ENCODE peak calls at places on chromosomes 3 and 15, in nine cellular contexts. T, S, G, V, Q, D, Y, O and U are unnamed samples.

GRCh38 chr15:65286069-65286703 is 497 bp downstream of the PARP16 start:
- DNase-seq in T (peak; percentile 9), S (no peak), G (no peak), V (no peak), Q (peak; percentile 41), D (no peak), Y (no peak), O (peak; percentile 59), U (no peak)

GRCh38 chr15:70672081-70672480 is 91.3 kb downstream of the UACA start:
- DNase-seq in T (no peak), S (no peak), G (no peak), V (no peak), Q (no peak), D (no peak), Y (no peak), O (no peak), U (no peak)

GRCh38 chr3:197426161-197426566 is 127.8 kb upstream of the DLG1 start:
- DNase-seq in T (peak; percentile 36), S (no peak), G (peak; percentile 22), V (peak; percentile 17), Q (no peak), D (no peak), Y (no peak), O (no peak), U (no peak)

GRCh38 chr3:188037965-188038581 is 115.9 kb upstream of the LPP start:
- DNase-seq in T (no peak), S (no peak), G (no peak), V (peak; percentile 68), Q (no peak), D (no peak), Y (no peak), O (peak; percentile 57), U (no peak)

GRCh38 chr3:131394400-131394799 is 12.8 kb downstream of the NUDT16 start:
- DNase-seq in T (no peak), S (no peak), G (no peak), V (no peak), Q (no peak), D (no peak), Y (no peak), O (no peak), U (peak; percentile 48)

GRCh38 chr3:71271616-71272015 is 311.9 kb downstream of the FOXP1 start:
- DNase-seq in T (no peak), S (no peak), G (no peak), V (no peak), Q (no peak), D (no peak), Y (no peak), O (no peak), U (no peak)

GRCh38 chr15:90212221-90213079 is 11.3 kb downstream of the SEMA4B start:
- DNase-seq in T (no peak), S (no peak), G (no peak), V (peak; percentile 77), Q (no peak), D (no peak), Y (no peak), O (peak; percentile 83), U (no peak)

GRCh38 chr3:159791336-159791735 is 197.3 kb upstream of the IL12A start:
- DNase-seq in T (no peak), S (peak; percentile 48), G (no peak), V (no peak), Q (no peak), D (no peak), Y (no peak), O (no peak), U (no peak)

GRCh38 chr15:47949815-47950214 is 171.0 kb upstream of the SLC24A5 start:
- DNase-seq in T (no peak), S (peak; percentile 44), G (no peak), V (no peak), Q (no peak), D (no peak), Y (no peak), O (no peak), U (no peak)

GRCh38 chr3:168581718-168582332 is 486.1 kb upstream of the GOLIM4 start:
- DNase-seq in T (no peak), S (peak; percentile 61), G (no peak), V (no peak), Q (no peak), D (no peak), Y (no peak), O (no peak), U (no peak)